ENCODE peak calls at places on chromosome 17, in seven cellular contexts. I is mucosa of gallbladder; T is left colon; K is BJ; J is activated naive CD4-positive, alpha-beta T cell treated with Interleukin-2 at 50 U/mL for 16 hours; B is breast epithelium; C is GDM1. O is an unnamed sample.

GRCh38 chr17:57186231-57187019 is 69.9 kb upstream of the MSI2 start:
- DNase-seq in I (no peak), T (no peak), K (no peak), J (no peak), B (no peak), C (no peak), O (no peak)

GRCh38 chr17:41811549-41812175 is at the start of gene P3H4:
- DNase-seq in I (peak), T (peak), K (no peak), J (peak), B (peak), C (peak), O (peak)

GRCh38 chr17:40209404-40210093 is 9.6 kb upstream of the WIPF2 start:
- DNase-seq in I (no peak), T (no peak), K (peak), J (no peak), B (no peak), C (no peak), O (no peak)

GRCh38 chr17:34146440-34147043 is 108.5 kb upstream of the CCL2 start:
- DNase-seq in I (peak), T (peak), K (no peak), J (peak), B (peak), C (peak), O (peak)

GRCh38 chr17:39143552-39144093 is 7.8 kb downstream of the PLXDC1 start:
- DNase-seq in I (no peak), T (no peak), K (no peak), J (no peak), B (no peak), C (no peak), O (peak)

GRCh38 chr17:57636985-57637667 is 108.0 kb downstream of the CCDC182 start:
- DNase-seq in I (no peak), T (no peak), K (no peak), J (no peak), B (no peak), C (no peak), O (no peak)

GRCh38 chr17:77717941-77718668 is 240.4 kb upstream of the TNRC6C start:
- DNase-seq in I (no peak), T (no peak), K (no peak), J (no peak), B (no peak), C (no peak), O (no peak)

GRCh38 chr17:48925251-48925990 is 17.2 kb downstream of the UBE2Z start:
- DNase-seq in I (no peak), T (no peak), K (no peak), J (no peak), B (no peak), C (no peak), O (no peak)

GRCh38 chr17:8828517-8828875 is 29.3 kb upstream of the MFSD6L start:
- DNase-seq in I (no peak), T (no peak), K (no peak), J (no peak), B (no peak), C (no peak), O (no peak)

GRCh38 chr17:7177954-7178477 is 1.2 kb downstream of the ASGR1 start:
- DNase-seq in I (no peak), T (no peak), K (no peak), J (no peak), B (no peak), C (no peak), O (no peak)

GRCh38 chr17:82296511-82297279 is 20.7 kb downstream of the CD7 start:
- DNase-seq in I (no peak), T (no peak), K (no peak), J (no peak), B (no peak), C (no peak), O (no peak)

GRCh38 chr17:6531575-6531974 is 24.8 kb downstream of the PITPNM3 start:
- DNase-seq in I (no peak), T (no peak), K (no peak), J (no peak), B (no peak), C (no peak), O (no peak)

GRCh38 chr17:13395346-13395745 is 206.4 kb downstream of the HS3ST3A1 start:
- DNase-seq in I (no peak), T (no peak), K (no peak), J (no peak), B (no peak), C (no peak), O (no peak)

O was measured in testis.